ENCODE peak calls at places on chromosomes 16 and 17, in ten cellular contexts. W is left lung, N is upper lobe of right lung, K is astrocyte of the cerebellum, Q is heart left ventricle, O is hepatocyte, X is MM.1S, Z is left ventricle myocardium inferior, F is HCT116, V is A549. U is an unnamed sample.

GRCh38 chr16:46920402-46921068 is 36.4 kb downstream of the GPT2 start:
- DNase-seq in N (no peak), F (peak), V (no peak), W (no peak), O (no peak), Z (no peak), Q (no peak), K (no peak), X (no peak), U (no peak)

GRCh38 chr16:87240211-87241134 is 76.7 kb downstream of the C16orf95 start:
- DNase-seq in F (no peak), K (no peak), Z (no peak), W (no peak), X (no peak), V (no peak), N (no peak), Q (no peak), O (no peak), U (no peak)

GRCh38 chr16:28193530-28194423 is 18.0 kb downstream of the XPO6 start:
- DNase-seq in O (no peak), Z (no peak), Q (no peak), W (no peak), K (peak), X (no peak), N (no peak), V (no peak), F (no peak), U (no peak)

GRCh38 chr16:66248096-66248495 is 118.4 kb upstream of the CDH5 start:
- DNase-seq in Z (peak), K (no peak), Q (peak), X (no peak), V (no peak), N (no peak), W (no peak), F (no peak), O (peak), U (peak)

GRCh38 chr17:27408891-27409290 is 47.4 kb upstream of the KSR1 start:
- DNase-seq in Z (no peak), X (no peak), N (no peak), Q (no peak), K (no peak), W (peak), F (no peak), V (no peak), O (no peak), U (peak)

GRCh38 chr17:41060052-41060604 is at the start of gene KRTAP2-3:
- DNase-seq in Z (no peak), V (peak), W (no peak), X (no peak), F (peak), K (peak), N (no peak), Q (no peak), O (no peak), U (no peak)

GRCh38 chr17:14297161-14297851 is 3.6 kb upstream of the HS3ST3B1 start:
- DNase-seq in F (no peak), W (no peak), Q (peak), V (peak), K (no peak), N (peak), O (peak), Z (peak), X (no peak), U (no peak)

GRCh38 chr16:68873635-68874471 is 30.5 kb downstream of the TANGO6 start:
- DNase-seq in Z (no peak), K (no peak), O (peak), W (no peak), X (no peak), N (no peak), F (no peak), V (no peak), Q (no peak), U (no peak)

GRCh38 chr16:30623558-30624283 is 13.5 kb upstream of the ZNF689 start:
- DNase-seq in F (no peak), W (no peak), Q (no peak), X (no peak), O (no peak), V (no peak), N (no peak), Z (no peak), K (no peak), U (peak)

GRCh38 chr16:88084881-88085280 is 133.6 kb downstream of the BANP start:
- DNase-seq in K (no peak), X (no peak), F (no peak), N (no peak), V (no peak), Q (no peak), Z (no peak), W (no peak), O (no peak), U (no peak)

GRCh38 chr17:13888043-13888442 is 181.3 kb upstream of the COX10 start:
- DNase-seq in X (no peak), K (peak), N (no peak), W (no peak), Z (peak), V (no peak), Q (peak), F (no peak), O (peak), U (no peak)

GRCh38 chr16:69613283-69614154 is 47.8 kb downstream of the NFAT5 start:
- DNase-seq in Z (no peak), N (no peak), V (no peak), K (no peak), X (no peak), F (no peak), Q (no peak), W (no peak), O (peak), U (no peak)

GRCh38 chr17:45889579-45889978 is 4.8 kb upstream of the MAPT start:
- DNase-seq in Z (no peak), N (no peak), X (no peak), O (no peak), Q (no peak), K (no peak), F (peak), W (no peak), V (no peak), U (no peak)
- TF ChIP-seq CTCF in Z (peak), N (no peak), X (no peak), O (no peak), Q (no peak), K (no peak), F (no peak), W (no peak), V (no peak), U (no peak)

GRCh38 chr16:14489460-14489859 is 140.6 kb downstream of the PARN start:
- DNase-seq in W (no peak), Z (no peak), K (no peak), O (peak), F (peak), N (no peak), Q (no peak), V (peak), X (no peak), U (no peak)

GRCh38 chr16:14485131-14485551 is 144.9 kb downstream of the PARN start:
- DNase-seq in K (no peak), Q (no peak), X (no peak), W (no peak), O (no peak), Z (no peak), V (no peak), F (no peak), N (no peak), U (no peak)

GRCh38 chr16:14486520-14487303 is 143.3 kb downstream of the PARN start:
- DNase-seq in Z (peak), V (peak), X (no peak), K (peak), N (no peak), Q (peak), O (peak), W (peak), F (peak), U (no peak)

GRCh38 chr16:14485811-14486519 is 144.1 kb downstream of the PARN start:
- DNase-seq in K (no peak), F (no peak), V (no peak), W (no peak), N (no peak), O (no peak), X (no peak), Z (no peak), Q (no peak), U (no peak)

DNA sequence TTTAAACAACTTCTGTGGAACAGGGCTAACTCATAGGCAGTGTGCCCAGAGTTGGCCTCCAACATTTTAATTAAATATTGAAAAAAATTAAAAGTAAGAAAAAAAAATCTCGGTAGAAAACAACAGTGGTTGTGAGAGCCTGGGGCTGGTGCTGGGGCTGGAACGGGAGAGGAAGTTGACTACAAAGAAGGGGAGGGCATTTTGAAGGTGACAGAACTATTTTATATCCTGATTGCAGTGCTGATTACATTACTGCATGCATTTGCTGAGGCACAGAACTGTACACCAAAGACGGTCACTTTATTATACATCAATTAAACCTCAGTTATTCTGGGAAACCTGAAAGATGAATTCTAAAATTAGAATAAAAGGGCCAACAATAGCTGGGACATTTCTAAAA is 142.5 kb downstream of the PARN start:
- DNase-seq in Z (no peak), N (no peak), Q (no peak), O (no peak), F (no peak), V (no peak), X (no peak), K (no peak), W (no peak), U (no peak)
- TF ChIP-seq CTCF in Z (no peak), N (no peak), Q (no peak), O (no peak), F (no peak), V (no peak), X (no peak), K (no peak), W (no peak), U (no peak)

DNA sequence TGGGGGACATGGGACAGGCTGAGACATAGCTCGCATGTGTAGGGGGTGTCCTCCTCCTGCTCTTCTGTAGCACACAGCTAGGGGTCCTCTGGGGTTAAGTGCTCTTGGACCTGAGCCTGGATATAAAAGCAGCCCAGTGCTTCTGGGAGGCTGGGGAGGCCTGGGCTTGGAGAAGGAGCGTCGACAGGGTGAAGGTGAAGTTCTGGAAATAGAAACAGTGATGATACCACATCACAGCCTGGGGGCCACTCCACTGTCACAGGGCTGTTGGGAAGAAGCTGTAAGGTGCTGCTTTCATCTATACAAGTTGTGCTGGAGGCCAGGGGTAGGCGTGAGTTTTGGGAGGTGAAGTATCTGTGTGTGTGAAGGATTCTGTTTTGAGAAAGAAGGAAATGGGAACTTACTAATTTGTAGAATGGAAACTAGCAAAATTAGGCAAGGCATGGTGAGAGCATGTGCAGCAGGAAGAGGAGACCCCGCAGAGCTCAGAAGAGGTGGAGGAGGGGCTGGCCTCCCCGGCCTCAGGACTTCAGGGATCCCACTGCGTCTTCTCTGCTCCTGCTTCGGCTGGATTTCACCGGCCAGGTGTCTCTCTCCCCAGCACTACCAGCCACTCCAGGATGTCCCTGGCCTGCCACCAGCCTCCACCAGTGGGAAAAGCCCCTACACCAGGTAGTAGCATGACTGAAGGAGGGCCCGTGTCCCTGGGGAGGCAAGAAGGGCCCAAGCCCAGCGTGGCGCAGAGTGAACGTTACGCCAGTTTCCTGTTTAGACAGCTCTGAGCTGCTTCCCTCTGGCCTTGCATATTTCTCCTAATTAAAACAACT is 19.4 kb downstream of the PLCG2 start:
- DNase-seq in K (no peak), Q (no peak), W (peak), Z (no peak), V (no peak), X (no peak), O (no peak), N (peak), F (no peak), U (no peak)
- TF ChIP-seq CTCF in K (no peak), Q (no peak), W (no peak), Z (no peak), V (no peak), X (no peak), O (no peak), N (no peak), F (no peak), U (no peak)

GRCh38 chr16:3488801-3489200 is 6.5 kb downstream of the C16orf90 start:
- DNase-seq in O (no peak), V (no peak), Z (no peak), K (no peak), F (no peak), W (no peak), Q (no peak), N (no peak), X (no peak), U (no peak)

GRCh38 chr16:3492356-3492755 is 2.9 kb downstream of the C16orf90 start:
- DNase-seq in X (no peak), F (no peak), Q (no peak), N (no peak), O (no peak), V (no peak), W (no peak), K (no peak), Z (no peak), U (peak)

GRCh38 chr16:3487521-3488410 is 7.5 kb downstream of the C16orf90 start:
- DNase-seq in N (no peak), X (no peak), Q (no peak), O (no peak), F (no peak), V (no peak), Z (no peak), W (no peak), K (no peak), U (peak)

GRCh38 chr16:3494574-3494973 is 715 bp downstream of the C16orf90 start:
- DNase-seq in F (no peak), W (peak), V (no peak), O (no peak), K (no peak), Q (no peak), N (peak), X (no peak), Z (no peak), U (peak)

DNA sequence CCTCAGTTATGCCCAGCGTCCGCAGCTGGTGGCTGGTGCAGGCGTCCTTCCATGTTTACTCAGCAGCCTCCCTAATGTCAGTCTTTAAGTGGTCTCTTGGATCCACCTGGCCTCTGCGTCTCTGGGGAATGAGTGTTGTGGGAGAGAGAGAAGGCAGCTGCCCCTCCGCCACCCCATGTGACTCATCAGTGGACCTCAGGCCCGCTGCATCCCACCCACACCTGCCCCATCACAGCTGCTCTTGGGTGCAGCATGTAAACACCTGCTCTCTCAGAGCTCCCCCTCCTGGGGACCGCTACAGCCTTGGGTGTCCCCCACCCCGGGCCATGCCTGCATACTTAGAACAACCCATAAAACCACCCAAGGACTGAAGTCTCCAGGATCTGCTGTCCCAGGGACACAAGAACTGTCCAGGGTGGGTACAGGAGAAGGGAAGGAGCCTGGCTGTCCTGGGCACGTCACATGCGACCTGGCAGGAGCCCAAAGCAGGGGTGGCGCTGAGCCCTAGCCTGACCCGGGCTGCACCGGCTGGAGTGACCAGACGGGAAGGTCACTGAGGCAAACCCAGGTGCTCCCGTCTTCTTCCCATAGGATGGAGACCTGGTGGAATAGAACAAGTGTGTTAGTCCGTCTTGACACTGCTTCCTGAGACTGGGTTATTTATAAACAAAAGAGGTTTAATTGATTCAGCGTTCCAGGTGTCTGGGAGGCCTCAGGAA is 4.2 kb downstream of the C16orf90 start:
- DNase-seq in W (no peak), O (no peak), Z (no peak), F (no peak), X (no peak), N (no peak), Q (no peak), K (no peak), V (no peak), U (peak)
- TF ChIP-seq CTCF in W (no peak), O (no peak), Z (peak), F (no peak), X (peak), N (no peak), Q (no peak), K (no peak), V (no peak), U (no peak)